ENCODE peak calls at places on chromosomes 11 and 22, in seven cellular contexts. R is KBM-7; C is mucosa of gallbladder; T is Jurkat, Clone E6-1; F is amniotic stem cell; K is midbrain; M is Calu3. D is an unnamed sample.

GRCh38 chr11:103673773-103674172 is 362.7 kb upstream of the DDI1 start:
- DNase-seq in C (no peak), T (no peak), K (no peak), F (no peak), R (no peak), M (no peak), D (peak)

GRCh38 chr11:130165601-130166456 is 6.2 kb downstream of the ST14 start:
- DNase-seq in C (no peak), F (no peak), T (peak), R (peak), K (no peak), M (no peak), D (peak)

GRCh38 chr22:39617342-39617741 is 46.8 kb downstream of the CACNA1I start:
- DNase-seq in K (no peak), C (no peak), M (no peak), F (no peak), T (no peak), R (no peak), D (no peak)

GRCh38 chr22:26589367-26589844 is 526 bp downstream of the TPST2 start:
- DNase-seq in R (peak), F (no peak), T (no peak), C (peak), M (peak), K (no peak), D (no peak)

GRCh38 chr11:69930081-69931059 is 111.2 kb upstream of the FGF3 start:
- DNase-seq in K (no peak), F (no peak), R (no peak), M (no peak), C (no peak), T (no peak), D (no peak)

GRCh38 chr11:33191456-33191855 is 30.2 kb upstream of the CSTF3 start:
- DNase-seq in R (no peak), C (no peak), K (no peak), T (no peak), F (no peak), M (no peak), D (no peak)

GRCh38 chr11:12149672-12150225 is 39.4 kb downstream of the MICAL2 start:
- DNase-seq in F (no peak), K (no peak), R (peak), M (no peak), C (no peak), T (peak), D (peak)

GRCh38 chr11:75441804-75442132 is 8.8 kb upstream of the KLHL35 start:
- DNase-seq in K (no peak), M (no peak), R (no peak), C (no peak), F (no peak), T (no peak), D (no peak)

GRCh38 chr22:16824718-16825687 is at the start of gene XKR3:
- DNase-seq in F (no peak), M (no peak), R (peak), T (peak), C (no peak), K (peak), D (peak)

GRCh38 chr11:65558785-65559509 is 788 bp upstream of the LTBP3 start:
- DNase-seq in K (peak), T (no peak), C (peak), R (no peak), M (no peak), F (no peak), D (no peak)

GRCh38 chr11:60872952-60873524 is 5.7 kb downstream of the ZP1 start:
- DNase-seq in F (no peak), K (no peak), T (peak), R (no peak), C (no peak), M (no peak), D (peak)

GRCh38 chr11:131254254-131254653 is 116.2 kb upstream of the NTM start:
- DNase-seq in T (no peak), C (no peak), K (no peak), M (no peak), F (no peak), R (no peak), D (no peak)

GRCh38 chr11:65041206-65042035 is at the start of gene SAC3D1:
- DNase-seq in T (no peak), C (peak), R (peak), F (peak), K (no peak), M (peak), D (no peak)

GRCh38 chr11:47617417-47617809 is 23.2 kb upstream of the C1QTNF4 start:
- DNase-seq in M (no peak), C (no peak), F (peak), T (no peak), R (no peak), K (no peak), D (peak)

GRCh38 chr11:68460741-68461283 is at the start of gene PPP6R3:
- DNase-seq in C (no peak), F (no peak), R (no peak), T (no peak), M (no peak), K (peak), D (no peak)

GRCh38 chr11:6357222-6357621 is 33.1 kb upstream of the SMPD1 start:
- DNase-seq in F (peak), K (no peak), C (peak), R (no peak), M (no peak), T (no peak), D (no peak)

GRCh38 chr11:122721964-122722266 is 66.4 kb downstream of the UBASH3B start:
- DNase-seq in F (peak), M (no peak), T (peak), R (no peak), K (no peak), C (no peak), D (no peak)